ENCODE peak calls at places on chromosomes 6 and 20, in five cellular contexts. H is adipocyte; D is naive thymus-derived CD4-positive, alpha-beta T cell; N is pancreas; P is small intestine. R is an unnamed sample. For H3K36me3, the result is how much of the 10 kb centered on the place peaks cover.

GRCh38 chr20:15100506-15101160 is 763.2 kb upstream of the FLRT3 start:
- DNase-seq in H (no peak), N (no peak), D (no peak), P (no peak), R (no peak)

GRCh38 chr6:120764312-120764711 is 570.0 kb downstream of the TBC1D32 start:
- DNase-seq in H (no peak), P (no peak), N (no peak), D (no peak), R (no peak)

GRCh38 chr6:143286280-143286795 is 164.2 kb downstream of the ADAT2 start:
- DNase-seq in H (peak), D (no peak), P (no peak), N (no peak), R (no peak)

GRCh38 chr6:57305754-57306153 is 11.7 kb upstream of the PRIM2 start:
- DNase-seq in N (no peak), P (no peak), D (no peak), H (peak), R (no peak)

GRCh38 chr6:36442671-36443497 is at the start of the genes KCTD20 and PXT1:
- DNase-seq in D (peak), P (peak), N (peak), H (peak), R (peak)

GRCh38 chr6:77456531-77457248 is 6.6 kb downstream of the HTR1B start:
- DNase-seq in P (no peak), H (peak), N (no peak), D (no peak), R (no peak)

GRCh38 chr20:44979090-44979621 is 12.8 kb downstream of the STK4 start:
- DNase-seq in N (no peak), D (peak), P (peak), H (no peak), R (peak)

GRCh38 chr6:24004062-24004461 is 122.0 kb upstream of the NRSN1 start:
- DNase-seq in H (peak), N (no peak), P (no peak), D (no peak), R (no peak)

GRCh38 chr20:58825450-58825849 is 25.3 kb downstream of the GNAS-AS1 start:
- DNase-seq in N (no peak), D (no peak), P (no peak), H (no peak), R (no peak)

GRCh38 chr6:10532392-10532791 is 11.2 kb downstream of the GCNT2 start:
- DNase-seq in D (no peak), H (no peak), P (no peak), N (no peak), R (no peak)

GRCh38 chr6:96927660-96928059 is 3.1 kb downstream of the KLHL32 start:
- DNase-seq in P (no peak), N (no peak), H (no peak), D (no peak), R (no peak)

GRCh38 chr20:57442888-57443239 is 51.7 kb downstream of the RBM38 start:
- DNase-seq in N (peak), P (no peak), D (no peak), H (no peak), R (no peak)

GRCh38 chr6:79538481-79538971 is 1.3 kb upstream of the LCA5 start:
- DNase-seq in D (no peak), N (no peak), H (peak), P (peak), R (no peak)

GRCh38 chr6:6781172-6781876 is 192.8 kb downstream of the LY86 start:
- DNase-seq in P (no peak), H (peak), N (no peak), D (no peak), R (no peak)

GRCh38 chr20:46025376-46025783 is 3.6 kb upstream of the SLC12A5 start:
- DNase-seq in D (no peak), N (no peak), P (no peak), H (no peak), R (no peak)

GRCh38 chr20:53074811-53075314 is 102.7 kb downstream of the TSHZ2 start:
- DNase-seq in H (no peak), P (no peak), N (no peak), D (no peak), R (no peak)

GRCh38 chr6:142822882-142823578 is 121.9 kb downstream of the HIVEP2 start:
- DNase-seq in N (no peak), P (no peak), D (no peak), H (no peak), R (no peak)

GRCh38 chr20:57680131-57680716 is 29.6 kb downstream of the PMEPA1 start:
- DNase-seq in P (no peak), N (no peak), H (no peak), D (no peak), R (no peak)

GRCh38 chr6:134007077-134007476 is 45.3 kb downstream of the SLC2A12 start:
- DNase-seq in D (no peak), P (peak), N (peak), H (no peak), R (peak)

GRCh38 chr20:35700625-35701148 is 1.5 kb downstream of the ROMO1 start:
- DNase-seq in P (no peak), N (no peak), D (no peak), H (no peak), R (no peak)

GRCh38 chr6:40882321-40882720 is 156.7 kb downstream of the UNC5CL start:
- DNase-seq in N (peak), P (peak), D (no peak), H (no peak), R (no peak)

GRCh38 chr20:39188264-39188765 is 226.2 kb downstream of the DHX35 start:
- DNase-seq in N (no peak), P (no peak), D (no peak), H (no peak), R (no peak)

GRCh38 chr6:39861663-39862062 is 69.5 kb downstream of the DAAM2 start:
- DNase-seq in H (no peak), P (no peak), N (no peak), D (no peak), R (no peak)

GRCh38 chr20:61324906-61325305 is 72.8 kb downstream of the CDH4 start:
- DNase-seq in D (no peak), P (no peak), H (no peak), N (no peak), R (no peak)

DNA sequence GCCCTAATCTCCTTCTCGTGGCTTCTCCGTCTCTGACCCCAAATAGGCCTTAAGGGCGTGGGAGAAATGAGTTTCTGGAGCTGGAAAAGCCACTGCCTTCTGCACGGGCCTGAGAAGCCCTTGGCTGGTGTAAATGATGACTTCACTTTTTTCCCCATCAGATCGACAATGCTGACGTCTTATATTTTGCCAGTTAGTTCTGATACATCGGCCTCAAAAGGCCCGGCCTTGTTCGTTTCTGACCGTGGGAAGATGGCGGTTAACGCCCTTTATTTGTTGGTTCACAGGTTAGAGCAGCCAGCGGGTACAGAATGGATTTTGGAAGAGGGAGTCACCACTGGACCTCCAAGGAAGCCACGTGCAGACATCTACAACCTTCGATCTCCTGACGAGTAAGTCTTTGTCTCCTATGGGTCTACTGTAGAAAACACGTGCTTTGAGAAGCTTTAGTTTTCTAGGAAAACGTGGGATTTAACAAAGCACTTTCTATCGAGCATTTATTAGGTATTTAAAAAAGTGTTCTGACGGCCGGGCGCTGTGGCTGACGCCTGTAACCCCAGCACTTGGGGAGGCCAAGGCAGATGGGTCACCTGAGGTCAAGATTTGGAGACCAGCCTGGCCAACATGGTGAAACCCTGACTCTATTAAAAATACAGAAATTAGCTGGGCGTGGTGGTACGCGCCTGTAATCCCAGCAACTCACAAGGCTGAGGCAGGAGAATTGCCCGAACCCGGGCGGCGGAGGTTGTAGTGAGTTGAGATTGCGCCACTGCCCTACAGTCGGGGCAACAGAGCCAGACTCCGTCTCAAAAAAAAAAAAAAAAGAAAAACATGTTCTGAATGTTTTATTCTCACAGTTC is 1.2 kb upstream of the ZNFX1 start:
- DNase-seq in D (no peak), N (no peak), P (peak), H (peak), R (peak)
- H3K36me3 ChIP-seq in D (under half), N (under half), P (under half), H (half or more), R (under half)

GRCh38 chr6:150738092-150738625 is 127.3 kb upstream of the MTHFD1L start:
- DNase-seq in H (no peak), D (no peak), N (no peak), P (peak), R (no peak)
- H3K4me3 ChIP-seq in H (no peak), D (no peak), N (no peak), P (no peak), R (no peak)

GRCh38 chr6:20490591-20490990 is 43.7 kb upstream of the CDKAL1 start:
- DNase-seq in N (no peak), H (no peak), D (no peak), P (no peak), R (no peak)
- H3K36me3 ChIP-seq in N (under half), H (half or more), D (under half), P (under half), R (under half)

GRCh38 chr6:13419826-13420225 is 67.6 kb downstream of the GFOD1 start:
- DNase-seq in P (no peak), H (no peak), D (no peak), N (no peak), R (no peak)
- H3K4me3 ChIP-seq in P (no peak), H (no peak), D (no peak), N (no peak), R (no peak)

GRCh38 chr6:119231394-119231793 is 118.2 kb downstream of the MAN1A1 start:
- DNase-seq in D (no peak), N (no peak), P (no peak), H (no peak), R (no peak)

GRCh38 chr6:119234941-119235340 is 114.6 kb downstream of the MAN1A1 start:
- DNase-seq in P (peak), H (no peak), D (no peak), N (no peak), R (no peak)

GRCh38 chr6:119233327-119233984 is 116.1 kb downstream of the MAN1A1 start:
- DNase-seq in D (no peak), N (no peak), H (no peak), P (peak), R (no peak)

GRCh38 chr6:119237177-119237715 is 112.3 kb downstream of the MAN1A1 start:
- DNase-seq in D (no peak), H (no peak), N (no peak), P (no peak), R (no peak)

DNA sequence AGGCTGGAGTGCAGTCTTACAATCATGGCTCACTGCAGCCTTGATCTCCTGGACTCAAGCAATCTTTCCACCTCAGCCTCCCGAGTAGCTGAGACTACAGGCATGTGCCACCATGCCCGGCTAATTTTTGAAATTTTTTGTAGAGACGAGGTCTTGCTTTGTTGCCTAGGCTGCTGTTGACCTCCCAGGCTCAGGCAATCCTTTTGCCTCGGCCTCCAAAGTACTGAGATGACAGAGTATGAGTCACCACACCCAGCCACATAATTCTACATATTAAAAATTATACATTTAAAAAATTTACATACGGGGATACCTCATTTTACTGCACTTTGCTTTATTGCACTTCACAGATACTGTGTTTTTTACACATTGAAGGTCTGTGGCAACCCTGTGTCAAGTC is 115.1 kb downstream of the MAN1A1 start:
- DNase-seq in D (no peak), H (no peak), P (peak), N (no peak), R (no peak)
- H3K36me3 ChIP-seq in D (under half), H (under half), P (under half), N (under half), R (under half)

GRCh38 chr20:41047279-41047974 is 18.8 kb downstream of the TOP1 start:
- DNase-seq in P (no peak), D (no peak), N (no peak), H (no peak), R (no peak)
- H3K4me3 ChIP-seq in P (no peak), D (peak), N (peak), H (peak), R (no peak)

DNA sequence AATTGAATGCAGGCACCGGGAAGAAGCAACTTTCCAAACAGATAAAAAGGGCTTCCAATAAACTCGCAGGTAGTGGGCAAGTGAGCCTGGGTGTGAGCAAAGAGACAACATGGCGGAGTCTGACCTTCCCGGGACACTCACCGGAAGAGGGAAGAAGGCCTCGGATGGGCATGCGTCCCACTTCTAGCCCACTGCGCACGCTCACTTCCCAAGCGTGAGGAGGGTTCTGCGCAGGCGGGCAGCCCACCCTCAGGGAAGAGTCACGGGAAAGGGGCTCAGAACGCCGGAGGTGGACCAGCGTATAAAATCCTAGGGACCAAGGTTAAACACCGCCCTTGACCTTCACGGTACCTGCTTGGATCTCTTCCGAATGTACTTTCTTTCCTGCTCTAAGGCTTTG is 95.5 kb upstream of the AFDN start:
- DNase-seq in H (no peak), P (no peak), D (no peak), N (no peak), R (no peak)
- H3K36me3 ChIP-seq in H (under half), P (under half), D (under half), N (under half), R (under half)

DNA sequence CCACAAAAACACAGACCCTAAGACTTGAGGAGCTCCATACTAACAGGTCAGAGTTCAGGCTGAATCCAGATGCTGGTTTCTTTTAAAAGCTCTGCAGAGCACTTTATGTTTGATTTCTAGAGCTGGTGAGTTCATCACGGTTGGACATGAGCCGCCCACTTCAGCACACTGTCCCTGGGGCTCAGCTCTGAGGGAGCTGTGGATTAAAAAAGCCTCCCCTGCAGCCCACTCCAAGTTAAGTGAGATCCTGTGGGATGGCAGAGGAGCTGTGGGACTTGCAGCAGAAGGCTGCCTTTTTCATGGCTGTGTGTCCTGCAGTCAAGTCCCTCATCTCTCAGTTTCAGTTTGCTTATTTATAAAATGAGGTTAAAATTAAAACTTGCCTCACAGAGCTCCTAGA is 110.5 kb downstream of the FOXO3 start:
- DNase-seq in N (no peak), P (no peak), D (no peak), H (no peak), R (no peak)
- H3K4me3 ChIP-seq in N (no peak), P (no peak), D (no peak), H (no peak), R (no peak)

DNA sequence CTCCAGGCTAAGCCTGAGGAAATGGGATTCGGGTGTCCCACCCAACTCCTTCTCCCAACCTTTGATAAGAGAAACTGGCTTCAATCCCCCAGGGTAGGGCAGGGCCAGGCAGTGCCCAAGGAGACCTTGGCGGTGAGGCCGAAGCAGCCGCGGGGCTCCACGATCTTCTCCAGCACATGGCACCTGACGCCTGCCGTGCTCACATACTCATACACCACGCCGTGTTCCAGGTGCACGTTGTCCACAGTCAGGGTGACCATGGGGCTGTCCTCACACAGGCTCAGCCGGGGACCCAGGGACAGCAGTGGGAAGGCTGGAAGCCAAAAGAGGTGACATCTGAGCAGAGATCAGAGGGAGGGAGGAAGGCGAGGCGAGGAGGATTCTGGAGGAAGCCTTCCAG is 176.5 kb downstream of the PREX1 start:
- DNase-seq in N (peak), P (no peak), H (no peak), D (no peak), R (no peak)
- H3K36me3 ChIP-seq in N (under half), P (under half), H (under half), D (under half), R (under half)

R was measured in colonic mucosa.